ENCODE peak calls at places on chromosome 2, in ten cellular contexts. X, I, W, N, Z, U, A, K, O and H are unnamed samples.

GRCh38 chr2:98909381-98910211 is 26.4 kb downstream of the CRACDL start:
- DNase-seq in X (peak; percentile 71), I (peak; percentile 36), W (no peak), N (peak; percentile 83), Z (no peak), U (no peak), A (no peak), K (no peak), O (no peak), H (no peak)

GRCh38 chr2:145760781-145761649 is 1241.1 kb upstream of the ZEB2 start:
- DNase-seq in X (peak; percentile 69), I (no peak), W (no peak), N (no peak), Z (no peak), U (no peak), A (no peak), K (no peak), O (no peak), H (peak; percentile 62)

GRCh38 chr2:78029392-78029995 is 507.3 kb upstream of the LRRTM4 start:
- DNase-seq in X (no peak), I (no peak), W (no peak), N (no peak), Z (no peak), U (no peak), A (no peak), K (no peak), O (no peak), H (no peak)

GRCh38 chr2:86239326-86239725 is 40.1 kb downstream of the MRPL35 start:
- DNase-seq in X (no peak), I (no peak), W (no peak), N (no peak), Z (no peak), U (no peak), A (no peak), K (no peak), O (no peak), H (no peak)

GRCh38 chr2:210189452-210190143 is 18.4 kb upstream of the KANSL1L start:
- DNase-seq in X (no peak), I (no peak), W (no peak), N (no peak), Z (no peak), U (no peak), A (no peak), K (no peak), O (no peak), H (no peak)

GRCh38 chr2:150150137-150150536 is 337.3 kb downstream of the RND3 start:
- DNase-seq in X (no peak), I (no peak), W (no peak), N (no peak), Z (no peak), U (no peak), A (no peak), K (no peak), O (no peak), H (no peak)

GRCh38 chr2:144431384-144431783 is 88.5 kb downstream of the ZEB2 start:
- DNase-seq in X (no peak), I (no peak), W (no peak), N (no peak), Z (no peak), U (no peak), A (no peak), K (no peak), O (no peak), H (no peak)

GRCh38 chr2:102591646-102592045 is 27.7 kb upstream of the SLC9A2 start:
- DNase-seq in X (no peak), I (no peak), W (no peak), N (no peak), Z (no peak), U (no peak), A (no peak), K (no peak), O (no peak), H (no peak)

GRCh38 chr2:100185516-100185915 is 43.1 kb upstream of the AFF3 start:
- DNase-seq in X (no peak), I (no peak), W (no peak), N (no peak), Z (no peak), U (no peak), A (no peak), K (no peak), O (no peak), H (no peak)

GRCh38 chr2:46770622-46771021 is 145.0 kb downstream of the MCFD2 start:
- DNase-seq in X (peak; percentile 88), I (no peak), W (no peak), N (no peak), Z (no peak), U (no peak), A (no peak), K (no peak), O (no peak), H (no peak)

GRCh38 chr2:647003-647560 is 30.1 kb downstream of the TMEM18 start:
- DNase-seq in X (no peak), I (no peak), W (no peak), N (no peak), Z (no peak), U (no peak), A (no peak), K (no peak), O (no peak), H (no peak)

GRCh38 chr2:51220606-51221005 is 188.7 kb upstream of the NRXN1 start:
- DNase-seq in X (no peak), I (no peak), W (no peak), N (no peak), Z (no peak), U (no peak), A (no peak), K (no peak), O (no peak), H (no peak)

GRCh38 chr2:208713066-208713465 is 306.5 kb downstream of the PTH2R start:
- DNase-seq in X (no peak), I (no peak), W (no peak), N (no peak), Z (no peak), U (no peak), A (no peak), K (no peak), O (no peak), H (no peak)